ENCODE peak calls at places on chromosomes 4 and X, in five cellular contexts. V is CD8-positive, alpha-beta T cell; X is BE2C; F is epithelial cell of esophagus; M is fibroblast of the aortic adventitia. Q is an unnamed sample.

GRCh38 chr4:158538176-158538575 is 16.5 kb downstream of the RXFP1 start:
- DNase-seq in V (no peak), M (peak; percentile 33), F (peak; percentile 88), X (no peak), Q (no peak)

GRCh38 chr4:110211007-110211769 is 12.8 kb upstream of the ELOVL6 start:
- DNase-seq in X (peak; percentile 15), F (peak; percentile 63), M (peak; percentile 73), V (peak; percentile 7), Q (no peak)

GRCh38 chr4:25144870-25145481 is 15.3 kb downstream of the SEPSECS start:
- DNase-seq in F (peak; percentile 47), X (no peak), V (no peak), M (peak; percentile 55), Q (no peak)

GRCh38 chrX:45801554-45801953 is 600.9 kb upstream of the DIPK2B start:
- DNase-seq in X (no peak), F (peak; percentile 38), V (no peak), M (peak; percentile 60), Q (no peak)

GRCh38 chr4:174604198-174604597 is 81.9 kb upstream of the HPGD start:
- DNase-seq in X (no peak), F (peak; percentile 91), M (peak; percentile 67), V (no peak), Q (no peak)

GRCh38 chrX:55187281-55187680 is 32.9 kb upstream of the PAGE5 start:
- DNase-seq in V (no peak), F (peak; percentile 61), M (no peak), X (no peak), Q (no peak)

GRCh38 chr4:119040261-119040660 is 95.4 kb upstream of the MYOZ2 start:
- DNase-seq in X (no peak), M (no peak), F (no peak), V (no peak), Q (no peak)

GRCh38 chr4:99847362-99847976 is 30.8 kb downstream of the DAPP1 start:
- DNase-seq in V (no peak), X (no peak), M (no peak), F (no peak), Q (no peak)

GRCh38 chr4:52572936-52573485 is 86.1 kb downstream of the USP46 start:
- DNase-seq in V (no peak), M (peak; percentile 78), F (peak; percentile 73), X (no peak), Q (no peak)

GRCh38 chr4:167906851-167907250 is 185.5 kb upstream of the ANXA10 start:
- DNase-seq in V (no peak), X (no peak), M (peak; percentile 32), F (no peak), Q (no peak)

GRCh38 chr4:56821394-56822263 is at the start of gene SPINK2:
- DNase-seq in F (peak; percentile 63), X (peak; percentile 45), M (no peak), V (peak; percentile 41), Q (peak; percentile 58)

GRCh38 chrX:13430136-13430827 is 110.4 kb upstream of the ATXN3L start:
- DNase-seq in M (no peak), X (no peak), F (no peak), V (no peak), Q (no peak)

GRCh38 chrX:64536740-64537139 is 141.5 kb upstream of the MTMR8 start:
- DNase-seq in V (no peak), F (peak; percentile 27), M (no peak), X (no peak), Q (no peak)

GRCh38 chrX:50721771-50722521 is 92.0 kb downstream of the SHROOM4 start:
- DNase-seq in X (no peak), M (no peak), F (no peak), V (no peak), Q (no peak)

GRCh38 chr4:66307641-66308438 is 637.6 kb upstream of the EPHA5 start:
- DNase-seq in V (no peak), M (no peak), X (no peak), F (no peak), Q (no peak)

GRCh38 chrX:22365460-22365859 is 92.7 kb downstream of the CBLL2 start:
- DNase-seq in V (no peak), F (peak; percentile 96), X (no peak), M (peak; percentile 87), Q (no peak)

GRCh38 chr4:11608992-11609391 is 180.3 kb upstream of the HS3ST1 start:
- DNase-seq in F (no peak), V (no peak), M (no peak), X (no peak), Q (no peak)

GRCh38 chrX:118872102-118872566 is 48.5 kb downstream of the ZCCHC12 start:
- DNase-seq in X (no peak), F (peak; percentile 1), V (no peak), M (no peak), Q (no peak)

GRCh38 chr4:98374643-98375042 is 113.5 kb downstream of the RAP1GDS1 start:
- DNase-seq in X (no peak), V (no peak), M (no peak), F (no peak), Q (no peak)

GRCh38 chr4:17111959-17112659 is 213.7 kb upstream of the LDB2 start:
- DNase-seq in M (no peak), V (no peak), F (peak; percentile 19), X (peak; percentile 42), Q (no peak)
- TF ChIP-seq CTCF in M (peak; percentile 46), V (no peak), F (peak; percentile 37), X (peak; percentile 77), Q (no peak)

DNA sequence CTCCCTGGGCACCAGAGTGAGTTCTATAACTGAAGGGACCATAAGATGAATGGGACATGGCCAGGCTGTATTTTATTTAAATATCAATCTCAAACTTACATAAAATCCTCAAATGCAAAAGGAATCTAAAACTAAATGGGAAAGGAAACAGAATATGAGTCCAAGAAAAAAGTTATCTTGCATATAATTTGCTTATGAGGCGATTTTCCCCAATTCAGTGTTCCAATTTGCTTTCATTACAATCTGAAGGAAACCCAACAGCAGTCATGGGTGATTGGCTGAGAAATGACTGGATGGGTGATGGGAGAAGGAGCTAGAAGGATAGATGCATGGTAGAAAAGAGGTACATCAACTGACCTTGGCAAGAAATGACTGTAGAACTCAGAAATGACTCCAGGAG is 511.3 kb upstream of the TENM3 start:
- DNase-seq in M (no peak), X (no peak), V (no peak), F (no peak), Q (no peak)
- TF ChIP-seq CTCF in M (no peak), X (no peak), V (no peak), F (no peak), Q (no peak)

GRCh38 chr4:7769936-7770674 is 169.6 kb downstream of the AFAP1 start:
- DNase-seq in V (no peak), M (no peak), F (peak; percentile 17), X (no peak), Q (no peak)
- TF ChIP-seq CTCF in V (no peak), M (peak; percentile 63), F (peak; percentile 57), X (peak; percentile 67), Q (no peak)

GRCh38 chr4:7725951-7726350 is 213.7 kb downstream of the AFAP1 start:
- DNase-seq in M (no peak), F (no peak), V (no peak), X (no peak), Q (no peak)

GRCh38 chr4:7719354-7720174 is 220.1 kb downstream of the AFAP1 start:
- DNase-seq in V (peak; percentile 40), M (peak; percentile 34), X (peak; percentile 89), F (peak; percentile 10), Q (no peak)

GRCh38 chr4:7722716-7723115 is 216.9 kb downstream of the AFAP1 start:
- DNase-seq in F (no peak), M (no peak), X (no peak), V (no peak), Q (no peak)

GRCh38 chr4:7723625-7724024 is 216.0 kb downstream of the AFAP1 start:
- DNase-seq in V (no peak), M (no peak), X (no peak), F (no peak), Q (no peak)

DNA sequence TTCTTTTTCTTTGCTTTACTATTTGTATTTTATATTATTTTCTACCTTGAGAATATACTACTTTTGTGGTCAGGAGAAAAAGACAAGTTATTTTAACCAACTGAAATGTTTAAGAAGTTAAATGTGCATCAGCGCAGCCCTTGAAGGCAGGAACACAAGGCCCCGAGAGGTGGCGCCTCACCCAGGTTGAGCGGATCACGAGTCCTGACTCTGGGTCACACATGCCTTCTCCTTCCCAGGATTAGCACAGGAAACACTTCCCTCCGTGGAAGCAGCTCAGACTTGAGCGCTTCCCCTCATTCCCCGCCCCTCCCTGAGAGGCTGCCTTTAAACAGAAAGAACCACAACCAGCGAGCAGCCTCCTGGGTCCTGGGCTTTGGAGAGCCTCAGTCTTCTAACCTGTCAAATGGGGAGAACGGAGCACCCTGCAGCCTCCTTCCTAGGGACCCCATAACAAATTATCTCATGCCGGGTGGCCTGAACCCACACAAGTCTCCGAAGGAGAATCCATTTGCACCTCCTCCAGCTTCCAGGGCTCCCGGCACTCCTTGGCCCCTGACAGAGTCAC is 217.6 kb downstream of the AFAP1 start:
- DNase-seq in M (no peak), F (no peak), V (no peak), X (no peak), Q (no peak)
- TF ChIP-seq CTCF in M (no peak), F (no peak), V (no peak), X (peak; percentile 43), Q (no peak)